ENCODE peak calls at places on chromosomes 3 and 15, in four cellular contexts. D is A549, Q is HepG2, G is K562. V is an unnamed sample.

GRCh38 chr3:74862501-74862900 is 248.0 kb upstream of the CNTN3 start:
- DNase-seq in D (no peak), G (no peak), Q (no peak), V (no peak)

GRCh38 chr3:185397676-185398075 is 34.7 kb downstream of the MAP3K13 start:
- DNase-seq in D (no peak), G (no peak), Q (no peak), V (no peak)

GRCh38 chr3:34016925-34017592 is 218.6 kb downstream of the PDCD6IP start:
- DNase-seq in Q (no peak), G (no peak), D (no peak), V (no peak)

GRCh38 chr3:81302045-81302444 is 459.4 kb downstream of the GBE1 start:
- DNase-seq in G (peak), Q (peak), D (peak), V (peak)

GRCh38 chr15:69450968-69451695 is 1.5 kb upstream of the RPLP1 start:
- DNase-seq in Q (peak), D (no peak), G (no peak), V (no peak)

GRCh38 chr3:61985020-61985419 is 388.3 kb downstream of the FEZF2 start:
- DNase-seq in D (no peak), G (no peak), Q (no peak), V (no peak)

GRCh38 chr3:194097141-194097880 is 38.6 kb upstream of the HES1 start:
- DNase-seq in Q (no peak), D (no peak), G (no peak), V (no peak)

GRCh38 chr3:126746395-126747177 is 42.5 kb downstream of the CHCHD6 start:
- DNase-seq in G (peak), D (peak), Q (peak), V (no peak)

GRCh38 chr3:59327324-59327939 is 277.6 kb upstream of the CFAP20DC start:
- DNase-seq in D (no peak), Q (no peak), G (no peak), V (no peak)

GRCh38 chr3:76410762-76411281 is 625.5 kb upstream of the ZNF717 start:
- DNase-seq in D (no peak), Q (no peak), G (no peak), V (no peak)

GRCh38 chr3:160343132-160343531 is 55.9 kb downstream of the IFT80 start:
- DNase-seq in D (peak), Q (peak), G (peak), V (no peak)

GRCh38 chr3:123342631-123343080 is 106.2 kb downstream of the ADCY5 start:
- DNase-seq in D (no peak), Q (no peak), G (no peak), V (peak)

GRCh38 chr3:56782900-56783299 is 18.8 kb downstream of the ARHGEF3 start:
- DNase-seq in D (no peak), G (no peak), Q (no peak), V (no peak)

GRCh38 chr3:106121491-106122289 is 252.9 kb upstream of the CBLB start:
- DNase-seq in D (no peak), Q (no peak), G (no peak), V (no peak)

DNA sequence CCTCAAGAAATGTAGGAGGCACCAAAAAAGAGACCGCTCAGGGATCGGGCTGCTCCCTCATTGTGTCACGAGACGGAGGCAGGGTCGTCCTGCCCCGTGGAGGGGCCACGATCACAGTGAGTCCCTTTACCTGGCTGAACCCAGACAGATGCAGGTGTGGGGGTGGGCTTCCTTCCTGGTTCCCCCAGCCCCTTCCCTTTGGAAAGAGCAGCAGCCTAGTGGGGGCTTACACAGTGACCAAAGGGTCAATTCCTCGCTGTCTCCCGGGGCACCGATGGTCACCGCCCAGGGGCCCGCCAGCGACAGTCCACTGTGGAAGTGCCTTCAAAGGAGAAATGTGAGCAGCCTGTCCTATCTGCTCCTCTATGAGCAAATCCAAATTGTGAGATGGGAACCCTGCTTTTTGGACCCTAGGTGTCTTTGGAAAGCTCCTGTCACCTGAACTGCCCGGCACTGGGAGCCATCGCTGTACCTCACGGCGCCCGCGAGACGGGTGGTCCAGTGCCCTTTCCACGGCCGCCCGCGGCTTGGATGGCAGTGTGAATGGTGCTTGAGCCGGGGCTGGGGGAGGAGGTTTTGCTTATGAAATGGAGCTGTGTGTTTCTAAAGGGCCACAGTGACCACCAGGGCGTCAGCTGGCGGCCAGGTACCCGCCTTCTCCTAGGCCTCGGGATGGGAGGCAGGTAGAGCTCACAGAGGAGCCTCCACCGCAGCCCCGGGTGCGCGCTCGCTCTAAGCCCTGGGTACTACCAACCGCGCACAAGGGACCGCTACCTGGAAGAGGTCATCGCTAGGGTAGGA is 155.7 kb downstream of the KLF13 start:
- DNase-seq in Q (no peak), D (no peak), G (no peak), V (no peak)
- TF ChIP-seq NR3C1 in Q (no peak), D (no peak), G (no peak), V (no peak)

DNA sequence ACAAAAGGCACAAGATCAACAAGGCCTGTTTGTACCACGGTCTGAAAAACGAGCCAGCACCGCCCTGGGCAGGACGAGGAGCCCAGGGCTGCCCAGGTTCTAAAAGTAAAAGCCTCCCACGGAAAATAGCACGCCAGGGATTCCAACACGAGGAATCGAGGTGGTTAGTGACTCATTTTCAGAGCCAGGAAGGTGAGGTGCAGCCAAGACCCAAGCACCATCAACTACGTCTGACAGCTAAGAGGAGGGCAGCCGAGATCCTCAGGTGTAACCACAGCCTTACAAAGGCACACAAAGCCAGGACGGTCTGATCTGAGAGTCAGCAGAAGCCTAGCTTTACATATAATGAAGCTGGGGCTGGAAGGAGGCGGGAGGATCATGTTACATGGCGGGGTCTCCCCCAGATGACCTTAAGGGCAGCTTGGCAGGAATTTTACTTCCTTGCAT is 52.5 kb downstream of the ATP10A start:
- DNase-seq in Q (no peak), G (no peak), D (no peak), V (no peak)
- TF ChIP-seq NR3C1 in Q (no peak), G (no peak), D (no peak), V (no peak)

GRCh38 chr3:159196316-159196715 is 394.5 kb downstream of the MFSD1 start:
- DNase-seq in G (no peak), Q (no peak), D (no peak), V (no peak)
- TF ChIP-seq NR3C1 in G (no peak), Q (no peak), D (no peak), V (no peak)

GRCh38 chr3:183359036-183359435 is 69.4 kb downstream of the MCF2L2 start:
- DNase-seq in Q (no peak), D (no peak), G (no peak), V (no peak)
- TF ChIP-seq NR3C1 in Q (no peak), D (no peak), G (no peak), V (no peak)

GRCh38 chr15:48253186-48253585 is 47.1 kb downstream of the SLC12A1 start:
- DNase-seq in Q (no peak), D (no peak), G (no peak), V (no peak)

GRCh38 chr15:48244923-48245322 is 38.8 kb downstream of the SLC12A1 start:
- DNase-seq in G (no peak), Q (no peak), D (no peak), V (no peak)

DNA sequence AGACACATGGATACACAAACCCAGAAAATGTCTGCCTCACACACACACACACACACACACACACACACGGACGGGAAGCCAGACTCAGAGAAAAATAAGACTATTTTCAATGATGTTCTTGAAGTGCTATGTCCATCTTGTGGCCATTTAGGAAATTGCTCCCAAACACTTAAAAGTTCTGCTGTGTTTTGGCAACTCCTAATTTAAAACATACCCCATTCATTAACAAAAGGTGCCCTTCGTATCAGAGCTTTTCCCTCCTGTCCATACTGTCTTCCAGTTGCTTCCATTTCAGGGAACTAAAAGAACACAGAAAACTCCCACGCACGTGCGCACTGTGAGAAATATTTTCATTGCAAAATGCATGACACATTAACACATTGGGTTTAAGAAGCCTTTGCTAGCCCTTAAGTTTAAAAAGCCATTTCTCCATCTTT is 44.6 kb downstream of the SLC12A1 start:
- DNase-seq in Q (peak), G (peak), D (peak), V (peak)
- TF ChIP-seq NR3C1 in Q (no peak), G (no peak), D (no peak), V (no peak)

GRCh38 chr3:178036745-178037144 is 499.5 kb upstream of the KCNMB2 start:
- DNase-seq in G (no peak), D (no peak), Q (no peak), V (no peak)
- TF ChIP-seq NR3C1 in G (no peak), D (no peak), Q (no peak), V (no peak)

DNA sequence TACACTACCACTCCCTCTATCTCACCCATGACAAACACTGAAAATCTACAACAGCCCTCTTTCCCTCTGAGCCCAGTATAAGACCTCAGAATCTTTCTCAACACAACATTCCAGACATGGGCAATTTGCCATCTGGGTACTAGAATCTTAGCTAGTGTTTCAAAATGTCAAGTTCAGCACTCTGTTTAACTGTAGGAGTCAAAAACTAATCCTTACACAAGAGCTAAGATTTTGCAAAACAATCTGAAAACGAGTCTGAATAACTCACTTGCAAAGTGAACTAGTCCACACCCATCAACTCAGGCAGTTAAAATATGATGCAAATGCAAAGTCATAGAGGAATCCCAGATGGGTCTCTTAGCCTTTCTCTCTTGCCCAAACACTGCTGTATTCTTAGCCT is 67.8 kb downstream of the GPR176 start:
- DNase-seq in Q (no peak), G (no peak), D (no peak), V (no peak)
- TF ChIP-seq NR3C1 in Q (no peak), G (no peak), D (no peak), V (no peak)

DNA sequence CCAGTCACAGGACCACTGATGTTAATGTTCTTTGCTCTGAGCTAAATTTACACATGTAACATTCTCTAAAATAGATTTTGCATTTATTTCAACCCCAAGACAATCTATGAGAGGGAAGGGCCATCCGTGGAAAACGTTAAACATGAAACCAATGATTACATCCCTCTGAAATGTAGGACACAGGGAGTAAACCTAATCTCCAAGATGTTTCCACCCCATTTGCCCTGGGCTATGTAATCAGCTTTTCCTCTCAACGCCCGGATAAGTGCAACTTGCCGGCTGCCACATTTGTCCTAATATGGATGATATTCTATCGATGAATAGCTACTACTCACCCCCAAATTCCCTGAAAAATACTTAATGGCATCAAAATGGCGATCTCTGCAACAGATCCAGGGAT is 6.4 kb upstream of the FMN1 start:
- DNase-seq in G (no peak), Q (no peak), D (no peak), V (no peak)
- TF ChIP-seq NR3C1 in G (no peak), Q (no peak), D (no peak), V (no peak)

GRCh38 chr3:43496740-43497375 is 125.0 kb downstream of the ANO10 start:
- DNase-seq in G (no peak), D (no peak), Q (no peak), V (no peak)

GRCh38 chr3:43503067-43503728 is 118.6 kb downstream of the ANO10 start:
- DNase-seq in G (no peak), Q (peak), D (peak), V (no peak)

GRCh38 chr3:43497405-43497804 is 124.4 kb downstream of the ANO10 start:
- DNase-seq in D (no peak), G (no peak), Q (no peak), V (no peak)

GRCh38 chr3:43497905-43498365 is 123.9 kb downstream of the ANO10 start:
- DNase-seq in D (no peak), Q (no peak), G (no peak), V (no peak)

GRCh38 chr3:43499256-43499655 is 122.6 kb downstream of the ANO10 start:
- DNase-seq in Q (no peak), D (no peak), G (no peak), V (no peak)
- TF ChIP-seq NR3C1 in Q (no peak), D (no peak), G (no peak), V (no peak)

V was measured in WTC11.